ENCODE peak calls at places on chromosomes 1 and 21, in four cellular contexts. G, B, F and N are unnamed samples.

GRCh38 chr1:100142343-100142742 is 9.4 kb downstream of the TRMT13 start:
- DNase-seq in B (no peak), F (no peak), G (no peak), N (no peak)

GRCh38 chr1:208858738-208859137 is 614.6 kb upstream of the PLXNA2 start:
- DNase-seq in F (no peak), G (no peak), B (no peak), N (no peak)

GRCh38 chr1:205507896-205508714 is 3.6 kb downstream of the CDK18 start:
- DNase-seq in G (no peak), F (no peak), B (no peak), N (no peak)

GRCh38 chr1:245060684-245061374 is 94.0 kb upstream of the KIF26B start:
- DNase-seq in G (no peak), F (peak), B (no peak), N (no peak)

GRCh38 chr1:12285496-12286143 is 55.8 kb downstream of the VPS13D start:
- DNase-seq in B (no peak), G (no peak), F (no peak), N (no peak)

GRCh38 chr1:205245096-205245495 is 17.4 kb downstream of the TMCC2 start:
- DNase-seq in B (no peak), G (no peak), F (peak), N (no peak)

GRCh38 chr1:154557248-154557938 is 1.1 kb downstream of the UBE2Q1 start:
- DNase-seq in B (no peak), G (no peak), F (no peak), N (no peak)

GRCh38 chr21:41943468-41944250 is 10.2 kb downstream of the C2CD2 start:
- DNase-seq in B (no peak), F (no peak), G (no peak), N (no peak)

GRCh38 chr1:168442931-168443330 is 100.9 kb downstream of the XCL2 start:
- DNase-seq in G (no peak), F (no peak), B (no peak), N (no peak)

GRCh38 chr21:45098867-45099266 is 24.5 kb downstream of the ADARB1 start:
- DNase-seq in B (no peak), F (no peak), G (no peak), N (no peak)

GRCh38 chr1:109508873-109509175 is 703 bp downstream of the AMIGO1 start:
- DNase-seq in G (no peak), B (no peak), F (no peak), N (no peak)

GRCh38 chr1:181623850-181624249 is 140.5 kb downstream of the CACNA1E start:
- DNase-seq in F (no peak), G (no peak), B (no peak), N (no peak)

GRCh38 chr1:233544304-233544703 is 69.6 kb upstream of the KCNK1 start:
- DNase-seq in F (no peak), B (no peak), G (no peak), N (no peak)

GRCh38 chr21:15221799-15222386 is 157.1 kb upstream of the NRIP1 start:
- DNase-seq in F (no peak), B (peak), G (peak), N (no peak)

GRCh38 chr1:30691480-30691879 is 31.9 kb downstream of the MATN1 start:
- DNase-seq in G (no peak), F (peak), B (no peak), N (no peak)

GRCh38 chr1:1510912-1511532 is 940 bp upstream of the ATAD3A start:
- DNase-seq in B (peak), F (no peak), G (peak), N (peak)

GRCh38 chr1:228471762-228472398 is 15.3 kb upstream of the RNF187 start:
- DNase-seq in B (no peak), G (peak), F (no peak), N (no peak)

GRCh38 chr1:242530761-242531160 is 6.3 kb upstream of the PLD5 start:
- DNase-seq in G (no peak), F (no peak), B (no peak), N (no peak)

GRCh38 chr21:36487641-36488307 is 7.9 kb upstream of the CLDN14 start:
- DNase-seq in F (no peak), B (no peak), G (peak), N (no peak)

GRCh38 chr1:241229216-241229615 is 127.8 kb downstream of the RGS7 start:
- DNase-seq in G (peak), F (peak), B (no peak), N (no peak)

GRCh38 chr1:19430121-19431068 is 54.9 kb downstream of the CAPZB start:
- DNase-seq in B (no peak), G (peak), F (no peak), N (no peak)

GRCh38 chr21:29077651-29078090 is 4.2 kb upstream of the CCT8 start:
- DNase-seq in B (peak), G (no peak), F (no peak), N (peak)

GRCh38 chr1:43773821-43774220 is 66.5 kb downstream of the ST3GAL3 start:
- DNase-seq in B (no peak), G (no peak), F (no peak), N (no peak)

GRCh38 chr1:205188132-205188531 is 23.4 kb downstream of the DSTYK start:
- DNase-seq in B (no peak), F (no peak), G (no peak), N (no peak)

GRCh38 chr1:226128487-226129075 is 58.0 kb downstream of the ACBD3 start:
- DNase-seq in B (no peak), F (no peak), G (no peak), N (no peak)

GRCh38 chr1:27074175-27074780 is 61.6 kb upstream of the TENT5B start:
- DNase-seq in B (no peak), G (no peak), F (no peak), N (no peak)